ENCODE peak calls at places on chromosome 3, in seven cellular contexts. One of them, this sample, is unnamed.
A peak's percentile ranks its signal among the peaks of the same experiment; 100 is the strongest.

GRCh38 chr3:183906234-183906921 is 21.7 kb upstream of the PARL start:
- DNase-seq in heart left ventricle: no peak
- DNase-seq in esophagus squamous epithelium: no peak
- DNase-seq in gastrocnemius medialis: no peak
- DNase-seq in body of pancreas: no peak
- DNase-seq in upper lobe of right lung: no peak
- DNase-seq in heart right ventricle: no peak
- DNase-seq in this sample: no peak

GRCh38 chr3:12440927-12441326 is 43.4 kb upstream of the TSEN2 start:
- DNase-seq in upper lobe of right lung: no peak
- DNase-seq in heart right ventricle: peak; percentile 84
- DNase-seq in gastrocnemius medialis: no peak
- DNase-seq in heart left ventricle: peak; percentile 83
- DNase-seq in body of pancreas: no peak
- DNase-seq in esophagus squamous epithelium: no peak
- DNase-seq in this sample: no peak

GRCh38 chr3:4898454-4899313 is 80.6 kb upstream of the BHLHE40 start:
- DNase-seq in body of pancreas: no peak
- DNase-seq in upper lobe of right lung: no peak
- DNase-seq in esophagus squamous epithelium: no peak
- DNase-seq in heart right ventricle: no peak
- DNase-seq in heart left ventricle: no peak
- DNase-seq in gastrocnemius medialis: no peak
- DNase-seq in this sample: no peak

GRCh38 chr3:131739211-131739610 is 236.4 kb upstream of the MRPL3 start:
- DNase-seq in heart right ventricle: no peak
- DNase-seq in upper lobe of right lung: no peak
- DNase-seq in gastrocnemius medialis: no peak
- DNase-seq in body of pancreas: no peak
- DNase-seq in esophagus squamous epithelium: no peak
- DNase-seq in heart left ventricle: no peak
- DNase-seq in this sample: no peak

GRCh38 chr3:135851201-135852061 is 114.1 kb upstream of the PPP2R3A start:
- DNase-seq in gastrocnemius medialis: no peak
- DNase-seq in upper lobe of right lung: no peak
- DNase-seq in esophagus squamous epithelium: no peak
- DNase-seq in heart right ventricle: no peak
- DNase-seq in body of pancreas: no peak
- DNase-seq in heart left ventricle: no peak
- DNase-seq in this sample: no peak

GRCh38 chr3:57717491-57717890 is 24.6 kb upstream of the DENND6A start:
- DNase-seq in gastrocnemius medialis: no peak
- DNase-seq in upper lobe of right lung: no peak
- DNase-seq in esophagus squamous epithelium: no peak
- DNase-seq in heart right ventricle: no peak
- DNase-seq in heart left ventricle: no peak
- DNase-seq in body of pancreas: no peak
- DNase-seq in this sample: no peak

GRCh38 chr3:11591401-11592266 is 52.1 kb downstream of the VGLL4 start:
- DNase-seq in body of pancreas: peak; percentile 67
- DNase-seq in gastrocnemius medialis: no peak
- DNase-seq in heart right ventricle: peak; percentile 52
- DNase-seq in esophagus squamous epithelium: no peak
- DNase-seq in heart left ventricle: peak; percentile 76
- DNase-seq in upper lobe of right lung: no peak
- DNase-seq in this sample: no peak

GRCh38 chr3:43856761-43857160 is 166.0 kb downstream of the ABHD5 start:
- DNase-seq in heart left ventricle: no peak
- DNase-seq in body of pancreas: no peak
- DNase-seq in upper lobe of right lung: no peak
- DNase-seq in gastrocnemius medialis: no peak
- DNase-seq in heart right ventricle: no peak
- DNase-seq in esophagus squamous epithelium: no peak
- DNase-seq in this sample: no peak

DNA sequence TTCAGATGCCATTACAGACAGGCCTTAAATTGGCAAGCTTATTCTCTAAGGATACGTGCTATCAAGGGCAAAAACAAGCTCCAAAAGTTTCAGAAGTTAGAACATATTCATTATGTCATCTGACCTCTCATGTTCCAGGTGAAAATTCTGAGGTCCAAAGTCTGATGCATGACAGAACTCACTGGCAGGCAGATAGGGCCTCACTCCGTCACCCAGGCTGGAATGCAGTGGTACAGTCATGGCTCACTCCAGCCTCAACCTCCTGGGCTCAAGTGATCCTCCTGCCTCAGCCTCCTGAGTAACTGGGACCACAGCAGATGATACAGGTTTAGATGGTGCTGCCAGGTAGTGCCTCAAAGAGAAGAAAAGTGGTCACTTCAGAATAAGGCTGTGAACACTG is 15.5 kb downstream of the MRPS25 start:
- DNase-seq in upper lobe of right lung: no peak
- DNase-seq in gastrocnemius medialis: no peak
- DNase-seq in heart right ventricle: no peak
- DNase-seq in body of pancreas: no peak
- DNase-seq in esophagus squamous epithelium: no peak
- DNase-seq in heart left ventricle: no peak
- DNase-seq in this sample: no peak
- H3K36me3 ChIP-seq in upper lobe of right lung: peaks cover 87% of the 10 kb centered on the region
- H3K36me3 ChIP-seq in gastrocnemius medialis: peaks cover 83% of the 10 kb centered on the region
- H3K36me3 ChIP-seq in heart right ventricle: peaks cover 51% of the 10 kb centered on the region
- H3K36me3 ChIP-seq in body of pancreas: no peaks in the 10 kb centered on the region
- H3K36me3 ChIP-seq in esophagus squamous epithelium: peaks cover 55% of the 10 kb centered on the region
- H3K36me3 ChIP-seq in heart left ventricle: peaks cover 85% of the 10 kb centered on the region
- H3K36me3 ChIP-seq in this sample: peaks cover 78% of the 10 kb centered on the region

GRCh38 chr3:128999104-128999503 is 2.0 kb upstream of the EFCC1 start:
- DNase-seq in heart right ventricle: no peak
- DNase-seq in gastrocnemius medialis: no peak
- DNase-seq in upper lobe of right lung: no peak
- DNase-seq in esophagus squamous epithelium: no peak
- DNase-seq in heart left ventricle: no peak
- DNase-seq in body of pancreas: no peak
- DNase-seq in this sample: no peak
- H3K4me1 ChIP-seq in heart right ventricle: peaks cover 21% of the 10 kb centered on the region
- H3K4me1 ChIP-seq in gastrocnemius medialis: peaks cover 22% of the 10 kb centered on the region
- H3K4me1 ChIP-seq in upper lobe of right lung: peaks cover 15% of the 10 kb centered on the region
- H3K4me1 ChIP-seq in esophagus squamous epithelium: peaks cover 26% of the 10 kb centered on the region
- H3K4me1 ChIP-seq in heart left ventricle: peaks cover 41% of the 10 kb centered on the region
- H3K4me1 ChIP-seq in body of pancreas: peaks cover 28% of the 10 kb centered on the region
- H3K4me1 ChIP-seq in this sample: peaks cover 12% of the 10 kb centered on the region

DNA sequence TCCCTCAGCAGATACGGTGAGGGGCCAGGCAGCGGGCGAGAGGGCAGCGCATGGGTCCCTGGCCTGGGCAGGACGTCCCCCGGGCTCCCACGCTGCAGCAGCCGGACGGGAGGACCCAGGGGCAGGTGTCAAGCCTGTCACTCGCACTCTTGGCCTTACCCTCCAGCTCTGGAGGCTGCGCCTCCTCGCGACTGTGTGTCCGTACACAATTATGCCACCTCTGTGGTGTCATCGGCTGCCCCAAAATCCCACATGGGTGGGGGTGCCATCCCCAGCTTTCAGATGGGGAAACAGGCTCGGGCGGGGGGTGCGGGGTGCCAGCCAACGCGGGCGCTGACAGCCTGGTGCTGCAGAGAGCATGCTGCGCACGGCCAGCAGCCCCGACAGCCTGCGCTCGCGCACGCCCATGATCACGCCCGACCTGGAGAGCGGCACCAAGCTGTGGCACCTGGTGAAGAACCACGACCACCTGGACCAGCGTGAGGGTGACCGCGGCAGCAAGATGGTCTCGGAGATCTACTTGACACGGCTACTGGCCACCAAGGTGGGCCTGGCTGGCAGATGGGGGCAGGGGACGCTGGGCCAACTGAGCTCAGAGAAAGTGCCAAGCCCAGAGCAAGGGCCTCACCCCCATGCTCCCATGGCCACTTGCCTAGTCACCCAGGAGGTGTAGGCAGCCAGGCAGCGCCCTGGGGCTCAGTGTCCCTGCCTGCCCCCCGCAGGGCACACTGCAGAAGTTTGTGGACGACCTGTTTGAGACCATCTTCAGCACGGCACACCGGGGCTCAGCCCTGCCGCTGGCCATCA is 46.8 kb downstream of the PLXNA1 start:
- DNase-seq in upper lobe of right lung: no peak
- DNase-seq in heart left ventricle: no peak
- DNase-seq in heart right ventricle: no peak
- DNase-seq in gastrocnemius medialis: no peak
- DNase-seq in body of pancreas: no peak
- DNase-seq in esophagus squamous epithelium: no peak
- DNase-seq in this sample: no peak
- H3K36me3 ChIP-seq in upper lobe of right lung: peaks cover 47% of the 10 kb centered on the region
- H3K36me3 ChIP-seq in heart left ventricle: peaks cover 76% of the 10 kb centered on the region
- H3K36me3 ChIP-seq in heart right ventricle: no peaks in the 10 kb centered on the region
- H3K36me3 ChIP-seq in gastrocnemius medialis: peaks cover 35% of the 10 kb centered on the region
- H3K36me3 ChIP-seq in body of pancreas: no peaks in the 10 kb centered on the region
- H3K36me3 ChIP-seq in esophagus squamous epithelium: peaks cover 26% of the 10 kb centered on the region
- H3K36me3 ChIP-seq in this sample: no peaks in the 10 kb centered on the region

GRCh38 chr3:72442755-72443154 is 405.5 kb downstream of the SHQ1 start:
- DNase-seq in gastrocnemius medialis: no peak
- DNase-seq in body of pancreas: no peak
- DNase-seq in heart right ventricle: no peak
- DNase-seq in upper lobe of right lung: no peak
- DNase-seq in heart left ventricle: no peak
- DNase-seq in esophagus squamous epithelium: no peak
- DNase-seq in this sample: no peak

GRCh38 chr3:72441284-72441994 is 406.8 kb downstream of the SHQ1 start:
- DNase-seq in body of pancreas: no peak
- DNase-seq in heart right ventricle: no peak
- DNase-seq in esophagus squamous epithelium: no peak
- DNase-seq in heart left ventricle: no peak
- DNase-seq in upper lobe of right lung: no peak
- DNase-seq in gastrocnemius medialis: no peak
- DNase-seq in this sample: no peak

GRCh38 chr3:72438072-72438471 is 410.2 kb downstream of the SHQ1 start:
- DNase-seq in gastrocnemius medialis: no peak
- DNase-seq in heart right ventricle: no peak
- DNase-seq in body of pancreas: no peak
- DNase-seq in upper lobe of right lung: no peak
- DNase-seq in heart left ventricle: no peak
- DNase-seq in esophagus squamous epithelium: no peak
- DNase-seq in this sample: no peak

GRCh38 chr3:72439321-72440183 is 408.7 kb downstream of the SHQ1 start:
- DNase-seq in esophagus squamous epithelium: no peak
- DNase-seq in heart right ventricle: no peak
- DNase-seq in gastrocnemius medialis: no peak
- DNase-seq in body of pancreas: no peak
- DNase-seq in upper lobe of right lung: no peak
- DNase-seq in heart left ventricle: no peak
- DNase-seq in this sample: no peak

GRCh38 chr3:72440491-72440890 is 407.8 kb downstream of the SHQ1 start:
- DNase-seq in gastrocnemius medialis: no peak
- DNase-seq in body of pancreas: no peak
- DNase-seq in esophagus squamous epithelium: no peak
- DNase-seq in heart left ventricle: no peak
- DNase-seq in upper lobe of right lung: no peak
- DNase-seq in heart right ventricle: no peak
- DNase-seq in this sample: no peak
- H3K4me1 ChIP-seq in gastrocnemius medialis: peaks cover 43% of the 10 kb centered on the region
- H3K4me1 ChIP-seq in body of pancreas: peaks cover 16% of the 10 kb centered on the region
- H3K4me1 ChIP-seq in esophagus squamous epithelium: no peaks in the 10 kb centered on the region
- H3K4me1 ChIP-seq in heart left ventricle: peaks cover 54% of the 10 kb centered on the region
- H3K4me1 ChIP-seq in upper lobe of right lung: peaks cover 50% of the 10 kb centered on the region
- H3K4me1 ChIP-seq in heart right ventricle: peaks cover 75% of the 10 kb centered on the region
- H3K4me1 ChIP-seq in this sample: peaks cover 11% of the 10 kb centered on the region

GRCh38 chr3:67311440-67311839 is 313.3 kb downstream of the KBTBD8 start:
- DNase-seq in body of pancreas: no peak
- DNase-seq in heart right ventricle: no peak
- DNase-seq in esophagus squamous epithelium: no peak
- DNase-seq in heart left ventricle: no peak
- DNase-seq in gastrocnemius medialis: no peak
- DNase-seq in upper lobe of right lung: no peak
- DNase-seq in this sample: no peak
- H3K36me3 ChIP-seq in body of pancreas: no peaks in the 10 kb centered on the region
- H3K36me3 ChIP-seq in heart right ventricle: no peaks in the 10 kb centered on the region
- H3K36me3 ChIP-seq in esophagus squamous epithelium: no peaks in the 10 kb centered on the region
- H3K36me3 ChIP-seq in heart left ventricle: no peaks in the 10 kb centered on the region
- H3K36me3 ChIP-seq in gastrocnemius medialis: no peaks in the 10 kb centered on the region
- H3K36me3 ChIP-seq in upper lobe of right lung: no peaks in the 10 kb centered on the region
- H3K36me3 ChIP-seq in this sample: no peaks in the 10 kb centered on the region

GRCh38 chr3:25663324-25664065 is 1.2 kb downstream of the TOP2B start:
- DNase-seq in body of pancreas: peak; percentile 19
- DNase-seq in gastrocnemius medialis: no peak
- DNase-seq in heart right ventricle: no peak
- DNase-seq in heart left ventricle: no peak
- DNase-seq in esophagus squamous epithelium: no peak
- DNase-seq in upper lobe of right lung: no peak
- DNase-seq in this sample: peak; percentile 31
- H3K4me1 ChIP-seq in body of pancreas: peaks cover 45% of the 10 kb centered on the region
- H3K4me1 ChIP-seq in gastrocnemius medialis: peaks cover 50% of the 10 kb centered on the region
- H3K4me1 ChIP-seq in heart right ventricle: peaks cover 57% of the 10 kb centered on the region
- H3K4me1 ChIP-seq in heart left ventricle: peaks cover 54% of the 10 kb centered on the region
- H3K4me1 ChIP-seq in esophagus squamous epithelium: peaks cover 19% of the 10 kb centered on the region
- H3K4me1 ChIP-seq in upper lobe of right lung: peaks cover 42% of the 10 kb centered on the region
- H3K4me1 ChIP-seq in this sample: peaks cover 25% of the 10 kb centered on the region

GRCh38 chr3:163721596-163721995 is 1356.7 kb downstream of the SI start:
- DNase-seq in heart right ventricle: no peak
- DNase-seq in body of pancreas: no peak
- DNase-seq in upper lobe of right lung: no peak
- DNase-seq in gastrocnemius medialis: no peak
- DNase-seq in esophagus squamous epithelium: no peak
- DNase-seq in heart left ventricle: no peak
- DNase-seq in this sample: no peak

GRCh38 chr3:163730684-163731083 is 1347.6 kb downstream of the SI start:
- DNase-seq in heart right ventricle: no peak
- DNase-seq in upper lobe of right lung: no peak
- DNase-seq in body of pancreas: no peak
- DNase-seq in esophagus squamous epithelium: no peak
- DNase-seq in gastrocnemius medialis: no peak
- DNase-seq in heart left ventricle: no peak
- DNase-seq in this sample: no peak

GRCh38 chr3:163722421-163722820 is 1355.9 kb downstream of the SI start:
- DNase-seq in esophagus squamous epithelium: no peak
- DNase-seq in gastrocnemius medialis: no peak
- DNase-seq in heart left ventricle: no peak
- DNase-seq in heart right ventricle: no peak
- DNase-seq in upper lobe of right lung: no peak
- DNase-seq in body of pancreas: no peak
- DNase-seq in this sample: no peak

DNA sequence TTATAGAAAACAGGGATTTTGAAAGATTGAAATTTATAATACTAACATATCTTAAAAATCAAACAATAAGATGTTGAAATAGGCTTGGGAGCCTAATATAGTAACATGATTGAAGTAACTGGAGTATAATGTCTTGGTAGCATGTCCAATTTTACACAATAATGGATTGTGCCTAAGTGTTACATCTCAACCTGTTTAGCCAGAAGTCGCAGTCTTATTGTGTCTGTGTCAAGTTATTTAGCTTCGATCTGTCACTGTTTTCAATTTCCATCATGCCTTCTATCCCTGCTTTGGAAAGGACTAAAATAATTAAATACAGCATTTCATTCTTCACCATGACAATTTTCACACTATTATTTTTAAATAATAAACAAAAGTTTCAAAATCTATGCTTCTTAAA is 1352.2 kb downstream of the SI start:
- DNase-seq in heart left ventricle: no peak
- DNase-seq in body of pancreas: no peak
- DNase-seq in gastrocnemius medialis: no peak
- DNase-seq in esophagus squamous epithelium: no peak
- DNase-seq in heart right ventricle: no peak
- DNase-seq in upper lobe of right lung: no peak
- DNase-seq in this sample: no peak
- H3K36me3 ChIP-seq in heart left ventricle: no peaks in the 10 kb centered on the region
- H3K36me3 ChIP-seq in body of pancreas: no peaks in the 10 kb centered on the region
- H3K36me3 ChIP-seq in gastrocnemius medialis: no peaks in the 10 kb centered on the region
- H3K36me3 ChIP-seq in esophagus squamous epithelium: no peaks in the 10 kb centered on the region
- H3K36me3 ChIP-seq in heart right ventricle: no peaks in the 10 kb centered on the region
- H3K36me3 ChIP-seq in upper lobe of right lung: no peaks in the 10 kb centered on the region
- H3K36me3 ChIP-seq in this sample: no peaks in the 10 kb centered on the region

This sample was measured in right lobe of liver.